ENCODE peak calls at places on chromosomes 7 and 10, in seven cellular contexts. B is AG04450, T is MCF 10A, R is fibroblast of the aortic adventitia, N is body of pancreas, J is brain microvascular endothelial cell, L is D721Med. X is an unnamed sample.

GRCh38 chr7:4739528-4739992 is 35.9 kb upstream of the AP5Z1 start:
- DNase-seq in B (no peak), T (no peak), R (peak; percentile 73), N (peak; percentile 58), J (peak; percentile 76), L (no peak), X (no peak)

GRCh38 chr7:45026984-45027773 is 27.2 kb downstream of the CCM2 start:
- DNase-seq in B (peak; percentile 23), T (no peak), R (no peak), N (no peak), J (no peak), L (no peak), X (no peak)

GRCh38 chr10:8050561-8051108 is 3.9 kb upstream of the GATA3 start:
- DNase-seq in B (no peak), T (no peak), R (peak; percentile 34), N (no peak), J (no peak), L (no peak), X (no peak)

GRCh38 chr7:36937754-36938551 is 213.7 kb upstream of the AOAH start:
- DNase-seq in B (no peak), T (no peak), R (no peak), N (no peak), J (no peak), L (no peak), X (no peak)

GRCh38 chr7:65463184-65463583 is 89.5 kb downstream of the ZNF92 start:
- DNase-seq in B (no peak), T (no peak), R (no peak), N (no peak), J (no peak), L (no peak), X (no peak)

GRCh38 chr7:8232999-8233847 is 28.7 kb downstream of the ICA1 start:
- DNase-seq in B (no peak), T (no peak), R (peak; percentile 15), N (no peak), J (peak; percentile 27), L (no peak), X (no peak)

GRCh38 chr7:98866341-98866740 is 3.5 kb downstream of the TMEM130 start:
- DNase-seq in B (no peak), T (no peak), R (no peak), N (no peak), J (no peak), L (no peak), X (no peak)

GRCh38 chr10:43058716-43059335 is 18.0 kb upstream of the RET start:
- DNase-seq in B (no peak), T (no peak), R (no peak), N (peak; percentile 4), J (no peak), L (no peak), X (no peak)

GRCh38 chr7:138785587-138786437 is 12.0 kb upstream of the TMEM213 start:
- DNase-seq in B (no peak), T (peak; percentile 40), R (peak; percentile 40), N (no peak), J (peak; percentile 17), L (no peak), X (no peak)

GRCh38 chr7:84637568-84638338 is 443.2 kb upstream of the SEMA3A start:
- DNase-seq in B (peak; percentile 60), T (peak; percentile 37), R (peak; percentile 92), N (no peak), J (peak; percentile 82), L (no peak), X (no peak)

GRCh38 chr7:107506683-107507339 is 37.0 kb downstream of the GPR22 start:
- DNase-seq in B (no peak), T (peak; percentile 60), R (peak; percentile 18), N (peak; percentile 82), J (no peak), L (no peak), X (no peak)

GRCh38 chr10:45418859-45419672 is 45.0 kb downstream of the ALOX5 start:
- DNase-seq in B (no peak), T (no peak), R (peak; percentile 10), N (peak; percentile 49), J (peak; percentile 15), L (no peak), X (no peak)

GRCh38 chr10:106392781-106393180 is 771.7 kb downstream of the SORCS1 start:
- DNase-seq in B (no peak), T (no peak), R (no peak), N (no peak), J (no peak), L (no peak), X (no peak)

GRCh38 chr7:49850921-49851613 is 77.6 kb downstream of the VWC2 start:
- DNase-seq in B (no peak), T (no peak), R (no peak), N (no peak), J (no peak), L (no peak), X (no peak)

GRCh38 chr7:30246392-30246791 is 38.0 kb upstream of the ZNRF2 start:
- DNase-seq in B (no peak), T (no peak), R (no peak), N (no peak), J (no peak), L (no peak), X (no peak)

GRCh38 chr10:25896421-25896820 is 37.6 kb upstream of the MYO3A start:
- DNase-seq in B (no peak), T (no peak), R (no peak), N (no peak), J (no peak), L (no peak), X (no peak)

GRCh38 chr7:157061979-157062378 is 51.5 kb upstream of the MNX1 start:
- DNase-seq in B (no peak), T (no peak), R (no peak), N (no peak), J (no peak), L (no peak), X (no peak)

GRCh38 chr10:14381475-14381874 is 50.8 kb upstream of the FRMD4A start:
- DNase-seq in B (no peak), T (no peak), R (no peak), N (no peak), J (no peak), L (no peak), X (no peak)

GRCh38 chr7:46755120-46756034 is 826.5 kb downstream of the TNS3 start:
- DNase-seq in B (no peak), T (peak; percentile 27), R (no peak), N (no peak), J (no peak), L (no peak), X (no peak)

GRCh38 chr7:129361771-129362170 is 72.5 kb upstream of the STRIP2 start:
- DNase-seq in B (no peak), T (no peak), R (no peak), N (no peak), J (no peak), L (no peak), X (no peak)

GRCh38 chr10:33005322-33006282 is 47.6 kb upstream of the ITGB1 start:
- DNase-seq in B (peak; percentile 92), T (peak; percentile 96), R (peak; percentile 95), N (peak; percentile 82), J (peak; percentile 96), L (no peak), X (peak; percentile 67)

GRCh38 chr7:31633454-31633853 is 53.6 kb upstream of the PPP1R17 start:
- DNase-seq in B (no peak), T (no peak), R (no peak), N (no peak), J (no peak), L (no peak), X (no peak)

GRCh38 chr7:31633894-31634494 is 53.0 kb upstream of the PPP1R17 start:
- DNase-seq in B (peak; percentile 1), T (peak; percentile 67), R (peak; percentile 62), N (peak; percentile 73), J (peak; percentile 47), L (no peak), X (no peak)
- TF ChIP-seq CTCF in B (peak; percentile 45), T (peak; percentile 76), R (peak; percentile 58), N (peak; percentile 93), J (peak; percentile 72), L (peak; percentile 77), X (no peak)

GRCh38 chr10:61471491-61471890 is 18.3 kb upstream of the TMEM26 start:
- DNase-seq in B (no peak), T (no peak), R (no peak), N (no peak), J (peak; percentile 72), L (no peak), X (no peak)

GRCh38 chr10:61475449-61475873 is 22.3 kb upstream of the TMEM26 start:
- DNase-seq in B (no peak), T (peak; percentile 63), R (peak; percentile 35), N (no peak), J (peak; percentile 58), L (no peak), X (no peak)

GRCh38 chr10:61476529-61476928 is 23.3 kb upstream of the TMEM26 start:
- DNase-seq in B (no peak), T (no peak), R (no peak), N (no peak), J (no peak), L (no peak), X (no peak)

GRCh38 chr10:61470730-61471129 is 17.5 kb upstream of the TMEM26 start:
- DNase-seq in B (no peak), T (no peak), R (no peak), N (no peak), J (no peak), L (no peak), X (no peak)

GRCh38 chr10:61472090-61472674 is 19.0 kb upstream of the TMEM26 start:
- DNase-seq in B (no peak), T (no peak), R (no peak), N (no peak), J (no peak), L (no peak), X (no peak)
- TF ChIP-seq CTCF in B (no peak), T (no peak), R (no peak), N (no peak), J (no peak), L (no peak), X (no peak)

DNA sequence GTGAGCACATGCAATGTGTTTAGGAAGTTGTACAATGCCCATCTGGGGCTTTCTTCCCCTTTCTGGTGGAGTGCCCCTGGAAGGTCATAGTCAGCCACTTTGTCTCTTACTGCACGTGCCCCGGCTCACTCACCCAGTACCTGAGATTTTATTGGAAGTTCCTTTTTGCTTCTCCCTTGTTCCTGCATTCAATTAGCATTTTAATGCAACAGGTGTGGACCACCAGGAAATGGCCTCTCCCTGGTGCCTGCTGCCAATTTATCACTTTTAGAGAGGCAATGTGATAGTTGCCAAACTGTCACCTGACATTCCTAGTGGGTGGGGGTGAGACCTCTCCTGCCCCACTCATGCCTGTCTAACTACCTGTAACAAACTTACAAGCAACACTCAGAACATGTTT is 293.4 kb upstream of the DKK1 start:
- DNase-seq in B (no peak), T (no peak), R (no peak), N (no peak), J (no peak), L (no peak), X (no peak)
- TF ChIP-seq CTCF in B (no peak), T (no peak), R (no peak), N (no peak), J (no peak), L (no peak), X (no peak)

DNA sequence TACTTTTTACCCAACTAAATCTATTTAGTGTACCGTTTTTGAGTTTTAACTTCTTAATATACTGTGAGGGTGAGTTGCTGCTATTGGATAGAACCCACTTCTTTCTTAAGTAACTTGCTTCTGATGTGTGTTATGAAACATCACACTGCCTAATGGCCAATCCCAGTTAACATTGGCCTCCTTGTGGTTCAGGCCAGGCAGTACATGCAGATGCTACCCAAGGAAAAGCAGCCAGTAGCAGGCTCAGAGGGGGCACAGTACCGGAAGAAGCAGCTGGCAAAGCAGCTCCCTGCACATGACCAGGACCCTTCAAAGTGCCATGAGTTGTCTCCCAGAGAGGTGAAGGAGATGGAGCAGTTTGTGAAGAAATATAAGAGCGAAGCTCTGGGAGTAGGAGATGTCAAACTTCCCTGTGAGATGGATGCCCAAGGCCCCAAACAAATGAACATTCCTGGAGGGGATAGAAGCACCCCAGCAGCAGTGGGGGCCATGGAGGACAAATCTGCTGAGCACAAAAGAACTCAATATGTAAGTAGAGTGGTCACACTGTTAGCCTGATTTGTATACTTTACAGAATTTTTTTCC is 39.7 kb downstream of the TES start:
- DNase-seq in B (no peak), T (peak; percentile 52), R (peak; percentile 63), N (no peak), J (peak; percentile 62), L (no peak), X (no peak)
- TF ChIP-seq CTCF in B (peak; percentile 66), T (peak; percentile 33), R (peak; percentile 66), N (peak; percentile 30), J (peak; percentile 82), L (peak; percentile 19), X (no peak)